ENCODE peak calls at places on chromosomes 2 and 18, in four cellular contexts. One of them, this sample, is unnamed.

GRCh38 chr2:168465594-168465993 is 9.5 kb downstream of the CERS6 start:
- DNase-seq in astrocyte: peak
- DNase-seq in NCI-H748 treated with DMSO at 0.1 percent for 48 hours: no peak
- DNase-seq in fibroblast of villous mesenchyme: peak
- DNase-seq in this sample: no peak

GRCh38 chr2:222303828-222304736 is 5.3 kb upstream of the PAX3 start:
- DNase-seq in NCI-H748 treated with DMSO at 0.1 percent for 48 hours: no peak
- DNase-seq in astrocyte: no peak
- DNase-seq in fibroblast of villous mesenchyme: no peak
- DNase-seq in this sample: no peak

GRCh38 chr2:233453111-233453915 is 99.0 kb downstream of the DGKD start:
- DNase-seq in fibroblast of villous mesenchyme: no peak
- DNase-seq in NCI-H748 treated with DMSO at 0.1 percent for 48 hours: no peak
- DNase-seq in astrocyte: no peak
- DNase-seq in this sample: no peak

GRCh38 chr2:42073739-42074138 is 25.9 kb downstream of the PKDCC start:
- DNase-seq in astrocyte: no peak
- DNase-seq in NCI-H748 treated with DMSO at 0.1 percent for 48 hours: no peak
- DNase-seq in fibroblast of villous mesenchyme: peak
- DNase-seq in this sample: no peak

GRCh38 chr2:113007250-113007649 is 2.0 kb downstream of the IL36A start:
- DNase-seq in fibroblast of villous mesenchyme: no peak
- DNase-seq in NCI-H748 treated with DMSO at 0.1 percent for 48 hours: no peak
- DNase-seq in astrocyte: no peak
- DNase-seq in this sample: no peak

GRCh38 chr2:56195563-56195962 is 11.8 kb downstream of the CCDC85A start:
- DNase-seq in astrocyte: peak
- DNase-seq in fibroblast of villous mesenchyme: peak
- DNase-seq in NCI-H748 treated with DMSO at 0.1 percent for 48 hours: no peak
- DNase-seq in this sample: no peak

GRCh38 chr18:1732143-1732542 is 827.5 kb downstream of the ADCYAP1 start:
- DNase-seq in NCI-H748 treated with DMSO at 0.1 percent for 48 hours: no peak
- DNase-seq in fibroblast of villous mesenchyme: no peak
- DNase-seq in astrocyte: no peak
- DNase-seq in this sample: no peak

GRCh38 chr2:202491514-202491913 is 115.4 kb downstream of the BMPR2 start:
- DNase-seq in fibroblast of villous mesenchyme: no peak
- DNase-seq in astrocyte: no peak
- DNase-seq in NCI-H748 treated with DMSO at 0.1 percent for 48 hours: no peak
- DNase-seq in this sample: no peak

GRCh38 chr2:237603718-237604362 is 13.3 kb upstream of the RAB17 start:
- DNase-seq in NCI-H748 treated with DMSO at 0.1 percent for 48 hours: no peak
- DNase-seq in fibroblast of villous mesenchyme: peak
- DNase-seq in astrocyte: peak
- DNase-seq in this sample: no peak

GRCh38 chr2:20425884-20426283 is 21.0 kb upstream of the RHOB start:
- DNase-seq in fibroblast of villous mesenchyme: no peak
- DNase-seq in NCI-H748 treated with DMSO at 0.1 percent for 48 hours: no peak
- DNase-seq in astrocyte: no peak
- DNase-seq in this sample: no peak

GRCh38 chr2:3725458-3726250 is 22.3 kb downstream of the DCDC2C start:
- DNase-seq in astrocyte: no peak
- DNase-seq in fibroblast of villous mesenchyme: no peak
- DNase-seq in NCI-H748 treated with DMSO at 0.1 percent for 48 hours: no peak
- DNase-seq in this sample: no peak

GRCh38 chr2:144703852-144704324 is 184.0 kb upstream of the ZEB2 start:
- DNase-seq in NCI-H748 treated with DMSO at 0.1 percent for 48 hours: no peak
- DNase-seq in fibroblast of villous mesenchyme: peak
- DNase-seq in astrocyte: peak
- DNase-seq in this sample: no peak

GRCh38 chr2:45978302-45978859 is 318.8 kb upstream of the EPAS1 start:
- DNase-seq in fibroblast of villous mesenchyme: no peak
- DNase-seq in NCI-H748 treated with DMSO at 0.1 percent for 48 hours: no peak
- DNase-seq in astrocyte: no peak
- DNase-seq in this sample: no peak

GRCh38 chr2:241842620-241843211 is 16.0 kb downstream of the PDCD1 start:
- DNase-seq in astrocyte: no peak
- DNase-seq in NCI-H748 treated with DMSO at 0.1 percent for 48 hours: no peak
- DNase-seq in fibroblast of villous mesenchyme: peak
- DNase-seq in this sample: no peak

GRCh38 chr2:237715459-237715947 is 83.1 kb upstream of the RBM44 start:
- DNase-seq in fibroblast of villous mesenchyme: no peak
- DNase-seq in astrocyte: peak
- DNase-seq in NCI-H748 treated with DMSO at 0.1 percent for 48 hours: no peak
- DNase-seq in this sample: no peak

GRCh38 chr2:229712125-229712524 is 2.2 kb downstream of the DNER start:
- DNase-seq in NCI-H748 treated with DMSO at 0.1 percent for 48 hours: no peak
- DNase-seq in fibroblast of villous mesenchyme: peak
- DNase-seq in astrocyte: no peak
- DNase-seq in this sample: no peak

GRCh38 chr2:196170681-196171247 is 614 bp downstream of the STK17B start:
- DNase-seq in NCI-H748 treated with DMSO at 0.1 percent for 48 hours: peak
- DNase-seq in astrocyte: peak
- DNase-seq in fibroblast of villous mesenchyme: peak
- DNase-seq in this sample: no peak

GRCh38 chr2:176105078-176105726 is 1.9 kb upstream of the HOXD11 start:
- DNase-seq in NCI-H748 treated with DMSO at 0.1 percent for 48 hours: no peak
- DNase-seq in astrocyte: no peak
- DNase-seq in fibroblast of villous mesenchyme: peak
- DNase-seq in this sample: no peak

GRCh38 chr2:238242731-238243495 is 3.1 kb upstream of the HES6 start:
- DNase-seq in astrocyte: no peak
- DNase-seq in NCI-H748 treated with DMSO at 0.1 percent for 48 hours: no peak
- DNase-seq in fibroblast of villous mesenchyme: peak
- DNase-seq in this sample: peak

GRCh38 chr2:10457846-10458563 is 9.9 kb upstream of the ODC1 start:
- DNase-seq in NCI-H748 treated with DMSO at 0.1 percent for 48 hours: no peak
- DNase-seq in astrocyte: peak
- DNase-seq in fibroblast of villous mesenchyme: no peak
- DNase-seq in this sample: no peak

GRCh38 chr18:8121942-8122480 is 487.2 kb upstream of the RAB12 start:
- DNase-seq in fibroblast of villous mesenchyme: peak
- DNase-seq in NCI-H748 treated with DMSO at 0.1 percent for 48 hours: no peak
- DNase-seq in astrocyte: peak
- DNase-seq in this sample: no peak

GRCh38 chr2:149860276-149860921 is 272.8 kb upstream of the MMADHC start:
- DNase-seq in astrocyte: peak
- DNase-seq in NCI-H748 treated with DMSO at 0.1 percent for 48 hours: no peak
- DNase-seq in fibroblast of villous mesenchyme: peak
- DNase-seq in this sample: no peak

GRCh38 chr2:113012436-113013335 is 7.4 kb downstream of the IL36A start:
- DNase-seq in astrocyte: peak
- DNase-seq in fibroblast of villous mesenchyme: no peak
- DNase-seq in NCI-H748 treated with DMSO at 0.1 percent for 48 hours: no peak
- DNase-seq in this sample: no peak

GRCh38 chr2:150282821-150283309 is 204.6 kb downstream of the RND3 start:
- DNase-seq in NCI-H748 treated with DMSO at 0.1 percent for 48 hours: no peak
- DNase-seq in fibroblast of villous mesenchyme: peak
- DNase-seq in astrocyte: peak
- DNase-seq in this sample: no peak

GRCh38 chr2:241768251-241768711 is 8.3 kb upstream of the GAL3ST2 start:
- DNase-seq in NCI-H748 treated with DMSO at 0.1 percent for 48 hours: no peak
- DNase-seq in astrocyte: no peak
- DNase-seq in fibroblast of villous mesenchyme: no peak
- DNase-seq in this sample: no peak

GRCh38 chr2:234829074-234829455 is 122.8 kb upstream of the SH3BP4 start:
- DNase-seq in fibroblast of villous mesenchyme: no peak
- DNase-seq in astrocyte: no peak
- DNase-seq in NCI-H748 treated with DMSO at 0.1 percent for 48 hours: no peak
- DNase-seq in this sample: no peak

GRCh38 chr18:69658137-69658536 is 257.4 kb downstream of the DOK6 start:
- DNase-seq in NCI-H748 treated with DMSO at 0.1 percent for 48 hours: no peak
- DNase-seq in astrocyte: no peak
- DNase-seq in fibroblast of villous mesenchyme: peak
- DNase-seq in this sample: no peak

GRCh38 chr2:117724035-117724434 is 90.5 kb upstream of the DDX18 start:
- DNase-seq in fibroblast of villous mesenchyme: no peak
- DNase-seq in NCI-H748 treated with DMSO at 0.1 percent for 48 hours: no peak
- DNase-seq in astrocyte: no peak
- DNase-seq in this sample: no peak

GRCh38 chr2:36502081-36502480 is 95.9 kb downstream of the FEZ2 start:
- DNase-seq in astrocyte: peak
- DNase-seq in NCI-H748 treated with DMSO at 0.1 percent for 48 hours: no peak
- DNase-seq in fibroblast of villous mesenchyme: peak
- DNase-seq in this sample: no peak

GRCh38 chr2:10915731-10916331 is 4.1 kb downstream of the KCNF1 start:
- DNase-seq in NCI-H748 treated with DMSO at 0.1 percent for 48 hours: no peak
- DNase-seq in fibroblast of villous mesenchyme: no peak
- DNase-seq in astrocyte: no peak
- DNase-seq in this sample: no peak

GRCh38 chr2:36408198-36408703 is 52.7 kb downstream of the CRIM1 start:
- DNase-seq in astrocyte: peak
- DNase-seq in NCI-H748 treated with DMSO at 0.1 percent for 48 hours: no peak
- DNase-seq in fibroblast of villous mesenchyme: peak
- DNase-seq in this sample: no peak